ENCODE peak calls at places on chromosomes 6 and 20, in four cellular contexts. X is WERI-Rb-1; D is CD8-positive, alpha-beta T cell; R is astrocyte. J is an unnamed sample.
A peak's percentile ranks its signal among the peaks of the same experiment; 100 is the strongest.

GRCh38 chr6:111551521-111552231 is 54.0 kb downstream of the TRAF3IP2 start:
- DNase-seq in R (peak; percentile 58), D (no peak), X (peak; percentile 34), J (no peak)

GRCh38 chr6:36349240-36349639 is 12.6 kb upstream of the BNIP5 start:
- DNase-seq in X (no peak), R (no peak), D (no peak), J (no peak)

GRCh38 chr20:40844285-40844684 is 155.2 kb upstream of the MAFB start:
- DNase-seq in X (no peak), R (no peak), D (no peak), J (no peak)

GRCh38 chr6:15588966-15589634 is 73.7 kb downstream of the DTNBP1 start:
- DNase-seq in R (peak; percentile 47), D (no peak), X (no peak), J (peak; percentile 76)

GRCh38 chr20:37411408-37412306 is 65.7 kb downstream of the SRC start:
- DNase-seq in D (no peak), X (no peak), R (no peak), J (no peak)

GRCh38 chr6:73388800-73389512 is 5.7 kb upstream of the DDX43 start:
- DNase-seq in D (peak; percentile 43), X (peak; percentile 80), R (peak; percentile 41), J (peak; percentile 42)

GRCh38 chr6:144653885-144654505 is 368.9 kb downstream of the UTRN start:
- DNase-seq in R (peak; percentile 57), D (no peak), X (no peak), J (no peak)

GRCh38 chr20:699811-700338 is 24.3 kb upstream of the SCRT2 start:
- DNase-seq in R (no peak), X (no peak), D (no peak), J (no peak)

GRCh38 chr6:13668291-13668928 is 43.2 kb downstream of the RANBP9 start:
- DNase-seq in R (no peak), X (no peak), D (no peak), J (no peak)

GRCh38 chr6:22716721-22717120 is 147.4 kb downstream of the HDGFL1 start:
- DNase-seq in R (no peak), X (no peak), D (no peak), J (no peak)

GRCh38 chr20:61864481-61864880 is 201.2 kb downstream of the TAF4 start:
- DNase-seq in X (no peak), D (no peak), R (no peak), J (no peak)

GRCh38 chr20:23995905-23996666 is 7.5 kb upstream of the GGTLC1 start:
- DNase-seq in R (no peak), D (peak; percentile 48), X (peak; percentile 46), J (peak; percentile 31)

GRCh38 chr20:17644451-17644850 is 37.6 kb downstream of the RRBP1 start:
- DNase-seq in R (peak; percentile 22), X (no peak), D (no peak), J (no peak)

GRCh38 chr6:142820336-142821016 is 124.5 kb downstream of the HIVEP2 start:
- DNase-seq in D (no peak), R (no peak), X (no peak), J (no peak)

GRCh38 chr6:44177691-44178423 is 19.2 kb downstream of the CAPN11 start:
- DNase-seq in D (no peak), R (peak; percentile 70), X (no peak), J (peak; percentile 79)

GRCh38 chr6:16947461-16948159 is 154.2 kb upstream of the STMND1 start:
- DNase-seq in X (no peak), D (no peak), R (peak; percentile 100), J (peak; percentile 100)

GRCh38 chr20:57056651-57057050 is 209.8 kb downstream of the BMP7 start:
- DNase-seq in R (no peak), X (no peak), D (no peak), J (no peak)

GRCh38 chr6:7249391-7249790 is 63.6 kb downstream of the SSR1 start:
- DNase-seq in X (no peak), R (peak; percentile 22), D (no peak), J (peak; percentile 71)

GRCh38 chr6:56729719-56730118 is 87.0 kb upstream of the DST start:
- DNase-seq in R (peak; percentile 86), X (no peak), D (no peak), J (peak; percentile 77)

GRCh38 chr6:42292002-42292735 is 74.5 kb upstream of the MRPS10 start:
- DNase-seq in D (no peak), R (peak; percentile 59), X (no peak), J (peak; percentile 67)

GRCh38 chr20:46406986-46407670 is 713 bp upstream of the ELMO2 start:
- DNase-seq in D (peak; percentile 71), R (peak; percentile 16), X (peak; percentile 12), J (peak; percentile 12)

GRCh38 chr20:51586005-51586440 is 43.5 kb upstream of the NFATC2 start:
- DNase-seq in X (no peak), D (no peak), R (peak; percentile 91), J (peak; percentile 99)

DNA sequence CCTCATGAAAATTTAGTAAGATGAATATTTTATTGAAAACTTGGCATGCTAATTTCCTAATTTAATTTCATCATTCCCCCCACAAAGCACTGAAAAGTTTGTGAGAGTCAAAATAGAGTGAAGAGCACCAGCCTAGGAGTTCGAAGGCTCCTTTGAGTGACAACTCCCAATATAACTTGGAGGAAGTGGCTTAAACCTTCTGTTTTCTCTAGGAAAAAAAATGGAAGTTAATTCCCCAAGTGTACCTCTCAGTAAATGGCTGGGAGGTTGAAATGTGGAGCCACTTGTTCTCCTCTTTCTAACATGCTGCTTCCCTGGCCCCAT is 107.3 kb downstream of the MAP3K7 start:
- DNase-seq in R (no peak), D (no peak), X (no peak), J (no peak)
- TF ChIP-seq CTCF in R (no peak), D (no peak), X (no peak), J (no peak)

GRCh38 chr20:49987015-49987867 is 4.5 kb downstream of the SNAI1 start:
- DNase-seq in R (peak; percentile 56), X (peak; percentile 93), D (no peak), J (peak; percentile 45)

GRCh38 chr20:49987868-49988690 is 5.3 kb downstream of the SNAI1 start:
- DNase-seq in D (no peak), X (no peak), R (peak; percentile 39), J (no peak)

GRCh38 chr20:49986049-49986448 is 3.3 kb downstream of the SNAI1 start:
- DNase-seq in R (no peak), X (no peak), D (no peak), J (no peak)

GRCh38 chr20:49990310-49990720 is 7.5 kb downstream of the SNAI1 start:
- DNase-seq in X (peak; percentile 25), R (peak; percentile 25), D (no peak), J (peak; percentile 41)

DNA sequence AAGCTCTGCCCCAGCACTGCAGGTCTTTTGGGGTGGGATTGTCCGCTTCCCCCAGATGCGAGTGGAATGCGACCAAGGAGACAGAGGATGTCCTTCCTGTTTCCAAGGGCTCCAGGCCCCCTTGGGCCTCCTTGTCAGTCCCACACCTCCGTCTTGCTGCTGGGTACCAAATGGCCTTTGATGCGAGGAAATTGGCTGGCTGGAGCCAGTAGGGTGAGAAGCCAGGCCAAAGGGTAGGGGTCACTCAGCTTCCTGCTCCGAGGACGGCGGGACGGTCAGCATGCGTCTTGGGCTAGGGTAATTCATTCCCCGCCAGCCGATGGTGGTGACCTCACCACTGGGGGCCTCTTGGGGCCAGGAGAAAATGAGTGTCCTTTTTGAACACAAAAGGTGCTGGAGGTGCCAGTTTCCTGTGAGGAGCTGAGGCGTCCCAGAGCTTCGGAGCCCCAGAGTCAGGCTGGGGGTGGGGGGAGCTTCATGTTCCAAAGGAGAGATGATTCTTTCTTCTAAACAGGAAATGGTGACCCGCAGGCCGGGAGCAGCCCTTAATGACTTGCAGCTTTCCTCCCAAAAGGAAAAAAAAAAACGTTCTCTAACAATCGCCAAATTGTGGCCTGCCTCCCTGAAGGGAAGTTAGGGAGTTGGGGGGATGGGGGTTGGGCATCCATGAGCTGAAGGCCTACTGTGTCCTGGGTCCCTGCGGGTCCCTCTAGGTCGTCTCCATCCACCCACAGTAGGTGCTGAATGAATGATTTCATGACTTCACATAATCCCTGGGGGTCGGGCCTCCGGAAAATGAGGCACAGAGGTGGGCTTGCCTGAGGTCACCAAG is 6.7 kb downstream of the SNAI1 start:
- DNase-seq in D (no peak), X (no peak), R (peak; percentile 85), J (peak; percentile 93)
- H3K4me3 ChIP-seq in D (no peak overlapping the region), X (no peak overlapping the region), R (no peak overlapping the region), J (peak overlapping the region; percentile 28)

GRCh38 chr20:32018269-32019155 is 8.3 kb downstream of the CCM2L start:
- DNase-seq in D (peak; percentile 16), R (no peak), X (peak; percentile 97), J (no peak)
- TF ChIP-seq CTCF in D (no peak), R (no peak), X (peak; percentile 19), J (no peak)

GRCh38 chr6:88493717-88494116 is 327.6 kb upstream of the CNR1 start:
- DNase-seq in X (no peak), D (no peak), R (no peak), J (no peak)
- H3K4me3 ChIP-seq in X (no peak overlapping the region), D (no peak overlapping the region), R (no peak overlapping the region), J (no peak overlapping the region)

DNA sequence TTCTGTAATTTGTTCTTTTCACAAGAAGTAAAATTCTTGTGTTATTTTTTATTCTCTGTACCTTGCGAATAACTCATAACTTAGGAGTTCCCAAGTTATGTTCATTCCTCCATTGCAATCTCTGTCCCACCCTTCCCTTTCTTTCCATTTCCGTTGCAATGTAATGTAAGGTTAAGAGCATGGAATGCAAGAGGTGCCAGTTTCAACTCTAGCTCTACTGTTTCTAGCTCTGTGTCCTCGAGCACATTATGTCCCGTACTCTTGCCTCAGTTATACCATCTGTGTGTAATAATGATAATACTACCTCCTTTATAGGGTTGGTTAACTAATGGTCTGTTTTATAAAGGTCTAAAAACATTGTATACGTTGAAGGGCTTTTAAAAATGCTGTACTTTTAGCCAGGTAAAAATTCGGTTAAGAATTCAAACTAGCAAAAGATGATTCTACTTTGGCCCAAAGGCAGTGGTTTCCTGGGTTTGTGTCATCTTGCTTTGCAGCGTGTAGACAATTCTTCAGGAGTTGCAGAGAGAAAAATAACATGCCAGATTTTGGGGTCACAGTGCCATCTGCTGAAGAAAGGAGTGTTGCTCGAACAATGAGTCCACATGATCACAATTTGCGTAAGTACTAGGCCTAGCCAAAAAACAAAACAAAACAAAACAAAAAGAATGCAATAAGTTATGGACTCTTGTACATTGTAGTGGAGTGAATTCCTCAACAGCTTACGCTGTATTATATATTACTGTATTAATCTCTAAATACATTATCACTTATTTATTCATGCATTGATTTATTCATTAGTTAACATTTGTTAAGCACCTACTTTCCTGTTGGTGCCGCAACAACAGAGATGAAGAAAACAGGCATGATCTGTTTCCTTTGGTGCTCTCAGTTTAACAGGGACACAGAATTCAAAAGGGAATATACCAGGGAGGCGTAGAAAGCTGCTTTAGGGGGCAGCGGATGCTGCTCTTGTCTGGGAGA is 10.0 kb upstream of the PFDN4 start:
- DNase-seq in X (no peak), D (no peak), R (no peak), J (peak; percentile 88)
- TF ChIP-seq CTCF in X (no peak), D (no peak), R (peak; percentile 36), J (peak; percentile 65)

DNA sequence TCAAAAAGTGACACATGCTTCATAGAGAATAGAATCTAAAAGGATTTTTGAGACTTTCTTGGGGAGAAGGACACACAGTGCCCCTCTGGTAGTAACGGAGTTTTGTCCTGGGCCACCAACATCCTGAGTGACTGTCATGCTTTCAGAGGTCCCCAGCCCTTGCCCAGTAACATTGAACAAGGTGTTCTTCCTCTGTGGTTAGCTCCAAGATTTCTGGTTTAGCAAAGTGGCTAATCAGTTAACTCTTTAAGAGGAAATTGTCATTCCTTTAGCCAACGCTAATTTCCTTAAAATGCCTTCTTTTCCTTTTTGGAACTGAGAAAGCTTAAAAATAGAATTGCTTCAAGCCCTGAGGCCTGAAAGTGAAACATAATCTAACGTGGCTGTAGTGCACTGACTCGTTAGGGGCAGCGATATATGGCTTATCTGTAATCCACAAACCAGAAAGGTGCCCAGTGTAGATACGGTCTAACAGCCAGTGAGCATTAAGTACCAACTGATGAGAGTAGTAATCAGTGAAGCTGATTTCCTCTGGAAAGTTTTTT is 7.8 kb downstream of the E2F3 start:
- DNase-seq in X (no peak), D (no peak), R (no peak), J (no peak)
- H3K4me3 ChIP-seq in X (no peak overlapping the region), D (no peak overlapping the region), R (no peak overlapping the region), J (no peak overlapping the region)